ENCODE peak calls at places on chromosome 9, in six cellular contexts. J is astrocyte of the cerebellum, V is transverse colon, B is dorsolateral prefrontal cortex, O is HepG2, Z is stomach. C is an unnamed sample.

GRCh38 chr9:77846957-77847574 is 184.5 kb downstream of the GNAQ start:
- DNase-seq in B (no peak), O (no peak), Z (no peak), V (no peak), J (no peak), C (no peak)

GRCh38 chr9:133788819-133789733 is 50.9 kb upstream of the SARDH start:
- DNase-seq in B (peak), O (peak), V (peak), J (no peak), Z (peak), C (no peak)

GRCh38 chr9:14218253-14218652 is 95.7 kb downstream of the NFIB start:
- DNase-seq in B (no peak), O (no peak), J (no peak), Z (no peak), V (no peak), C (no peak)

GRCh38 chr9:7500521-7500920 is 299.1 kb downstream of the DMAC1 start:
- DNase-seq in J (no peak), O (no peak), Z (no peak), V (no peak), B (no peak), C (no peak)

GRCh38 chr9:31776471-31776870 is 608.0 kb upstream of the ACO1 start:
- DNase-seq in B (no peak), Z (peak), J (peak), V (no peak), O (no peak), C (peak)

GRCh38 chr9:133258061-133259015 is 16.7 kb downstream of the ABO start:
- DNase-seq in B (no peak), J (no peak), O (peak), V (no peak), Z (no peak), C (no peak)

GRCh38 chr9:104950838-104951237 is 22.9 kb upstream of the ABCA1 start:
- DNase-seq in O (no peak), B (no peak), Z (no peak), J (no peak), V (no peak), C (peak)

GRCh38 chr9:133335924-133336811 is at the start of gene SURF6:
- DNase-seq in V (peak), B (peak), O (peak), J (peak), Z (peak), C (peak)

GRCh38 chr9:6956796-6957355 is 199.1 kb downstream of the KDM4C start:
- DNase-seq in B (no peak), O (no peak), V (no peak), Z (no peak), J (no peak), C (no peak)

GRCh38 chr9:91100878-91101450 is 260.8 kb downstream of the AUH start:
- DNase-seq in V (peak), B (no peak), J (no peak), O (peak), Z (no peak), C (peak)

GRCh38 chr9:98222885-98223640 is 30.6 kb upstream of the CORO2A start:
- DNase-seq in B (no peak), J (peak), O (peak), V (no peak), Z (no peak), C (peak)

GRCh38 chr9:125629451-125629850 is 77.6 kb downstream of the MAPKAP1 start:
- DNase-seq in O (no peak), B (no peak), V (no peak), Z (no peak), J (no peak), C (no peak)

GRCh38 chr9:114203410-114204140 is 48.2 kb downstream of the COL27A1 start:
- DNase-seq in O (no peak), Z (no peak), V (no peak), B (no peak), J (no peak), C (peak)

GRCh38 chr9:115202181-115202580 is 84.2 kb upstream of the TNC start:
- DNase-seq in O (no peak), B (no peak), J (no peak), V (no peak), Z (no peak), C (peak)

GRCh38 chr9:134539613-134540012 is 102.0 kb upstream of the COL5A1 start:
- DNase-seq in J (no peak), O (no peak), V (no peak), Z (no peak), B (no peak), C (no peak)

GRCh38 chr9:75071530-75072122 is 16.3 kb downstream of the NMRK1 start:
- DNase-seq in O (no peak), Z (peak), V (peak), J (no peak), B (no peak), C (no peak)

GRCh38 chr9:114238919-114239879 is 83.7 kb upstream of the ORM1 start:
- DNase-seq in Z (no peak), V (no peak), O (peak), J (no peak), B (no peak), C (peak)

GRCh38 chr9:14994738-14995137 is 84.5 kb upstream of the FREM1 start:
- DNase-seq in V (no peak), O (no peak), Z (no peak), B (no peak), J (no peak), C (no peak)

GRCh38 chr9:13568851-13569618 is 289.5 kb upstream of the MPDZ start:
- DNase-seq in O (no peak), J (no peak), B (peak), V (no peak), Z (no peak), C (peak)

DNA sequence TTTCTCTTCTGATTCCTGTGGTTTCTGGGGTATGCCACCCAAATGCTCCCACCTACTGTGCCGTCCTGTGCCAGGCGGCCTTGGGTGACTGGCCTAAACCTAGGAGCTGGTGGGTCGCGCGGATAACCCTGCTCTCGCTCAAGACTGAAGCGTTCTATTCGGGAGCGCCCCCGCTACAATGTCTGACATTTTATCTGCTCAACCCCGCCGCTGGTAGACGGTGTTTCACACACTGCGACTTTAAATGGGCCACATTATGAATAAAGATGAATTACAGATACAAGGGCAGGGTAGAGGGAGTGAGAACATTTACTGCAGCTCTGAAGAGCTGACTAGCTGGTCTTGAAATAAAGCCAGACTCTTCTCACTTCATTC is 775 bp upstream of the PTCH1 start:
- DNase-seq in J (no peak), V (no peak), B (no peak), Z (no peak), O (no peak), C (no peak)
- H3K4me3 ChIP-seq in J (peak), V (peak), B (peak), Z (peak), O (no peak), C (peak)

DNA sequence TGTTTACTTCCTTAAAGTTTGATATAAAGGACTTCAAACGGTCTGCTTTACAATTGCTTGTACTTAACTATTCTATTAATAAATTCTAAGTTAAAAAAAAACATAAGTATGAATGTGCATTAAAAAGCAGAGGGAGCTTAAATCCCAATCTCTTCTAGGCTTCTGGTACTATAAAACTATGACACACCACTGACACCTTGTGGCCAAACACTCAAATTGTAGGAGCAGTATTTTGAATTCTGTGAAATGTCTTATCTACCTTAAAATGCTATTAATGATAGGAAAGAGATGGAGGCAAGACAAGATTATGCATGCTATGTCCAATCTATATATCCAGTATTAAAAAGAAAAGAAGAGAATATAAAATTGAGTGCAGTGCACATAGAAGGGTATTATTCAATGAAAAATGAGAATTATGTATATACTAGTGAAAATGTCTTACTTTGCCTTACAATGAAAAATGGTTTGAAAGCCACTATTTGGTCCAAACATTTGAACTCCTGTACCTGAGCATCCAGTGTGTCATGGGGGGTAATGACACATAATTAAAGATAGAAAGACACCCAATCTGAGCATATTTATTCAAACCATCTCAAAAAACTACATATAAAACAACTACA is 87.6 kb downstream of the ERP44 start:
- DNase-seq in O (peak), Z (no peak), J (peak), B (no peak), V (no peak), C (peak)
- TF ChIP-seq CTCF in O (peak), Z (peak), J (peak), B (peak), V (peak), C (peak)

DNA sequence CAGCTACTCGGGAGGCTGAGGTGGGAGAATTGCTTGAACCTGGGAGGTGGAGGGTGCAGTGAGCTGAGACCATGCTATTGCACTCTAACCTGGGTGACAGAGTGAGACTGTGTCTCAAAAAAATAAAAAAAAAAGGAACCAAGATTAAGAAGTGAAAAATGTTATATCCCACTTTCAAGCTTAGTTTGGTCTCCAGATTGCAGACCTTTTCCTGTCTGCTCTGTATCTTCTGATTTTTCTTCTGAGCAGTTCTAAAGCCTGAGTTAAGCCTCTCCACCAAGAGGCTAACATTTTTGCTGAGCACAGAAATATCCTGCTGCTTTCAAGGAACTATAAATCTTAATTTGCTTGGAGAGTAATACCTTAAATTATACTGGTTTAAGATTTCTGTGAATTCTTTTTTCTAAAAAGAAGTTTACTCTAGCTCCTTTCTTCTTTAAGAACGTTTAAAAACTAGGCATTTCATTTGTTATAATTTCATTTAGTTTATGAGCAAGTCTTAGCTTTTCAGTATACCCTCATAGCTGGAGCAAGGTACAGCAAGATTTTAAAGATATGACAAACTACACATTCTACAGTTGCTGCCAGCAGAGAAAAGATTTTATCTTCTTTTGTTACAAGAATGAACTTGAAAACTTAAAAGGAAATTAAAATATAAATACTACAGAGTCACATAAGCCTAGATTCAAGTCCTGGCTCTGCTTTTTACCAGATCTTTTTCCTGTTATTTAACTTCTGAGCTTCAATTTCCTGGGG is 55.0 kb downstream of the GARNL3 start:
- DNase-seq in V (no peak), J (no peak), Z (no peak), O (no peak), B (no peak), C (no peak)
- H3K4me3 ChIP-seq in V (no peak), J (no peak), Z (no peak), O (no peak), B (no peak), C (no peak)

DNA sequence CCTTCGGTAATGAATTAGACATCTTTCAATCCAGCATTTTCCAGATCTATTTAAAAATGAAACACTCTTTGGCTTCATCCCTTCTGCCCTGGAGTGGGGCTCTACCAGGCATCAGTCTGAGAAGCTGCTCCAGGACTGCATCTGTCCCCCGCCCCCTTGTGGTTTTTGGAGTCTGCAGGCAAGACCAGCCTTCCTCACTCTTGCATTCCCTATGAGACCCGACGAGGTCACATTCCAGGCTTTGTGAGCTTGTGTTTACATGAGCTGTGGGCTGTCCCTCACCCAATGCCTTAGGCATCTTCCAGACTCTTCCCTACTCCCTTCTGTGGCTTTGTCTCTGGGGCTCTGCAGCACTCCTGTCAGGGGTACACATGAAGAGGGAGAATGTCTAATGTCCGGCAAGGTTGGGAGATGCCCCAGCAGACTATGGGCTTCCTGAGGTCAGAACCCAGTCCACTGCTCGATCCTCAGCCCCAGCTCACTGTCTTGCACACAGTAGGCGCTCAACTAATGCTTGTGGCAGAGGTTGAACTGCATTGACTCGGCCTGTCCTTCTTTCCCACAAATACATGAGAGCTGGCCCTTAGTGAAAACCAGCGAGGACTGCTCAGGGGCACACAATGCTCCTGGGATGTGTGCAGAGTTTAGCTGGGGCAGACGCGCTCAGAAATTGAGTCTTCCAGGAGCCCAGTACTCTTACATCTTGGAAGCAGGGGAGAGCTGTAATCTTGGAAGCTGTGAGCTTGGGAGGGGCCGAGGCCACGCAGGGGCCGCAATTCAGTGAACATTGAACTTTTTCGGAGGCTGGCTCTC is 11.6 kb upstream of the GADD45G start:
- DNase-seq in O (peak), V (no peak), B (no peak), Z (no peak), J (no peak), C (no peak)
- TF ChIP-seq CTCF in O (peak), V (no peak), B (no peak), Z (no peak), J (no peak), C (no peak)

GRCh38 chr9:106915851-106916250 is 52.9 kb downstream of the ZNF462 start:
- DNase-seq in V (no peak), Z (no peak), O (no peak), J (no peak), B (no peak), C (no peak)
- H3K4me3 ChIP-seq in V (no peak), Z (no peak), O (no peak), J (no peak), B (no peak), C (no peak)

DNA sequence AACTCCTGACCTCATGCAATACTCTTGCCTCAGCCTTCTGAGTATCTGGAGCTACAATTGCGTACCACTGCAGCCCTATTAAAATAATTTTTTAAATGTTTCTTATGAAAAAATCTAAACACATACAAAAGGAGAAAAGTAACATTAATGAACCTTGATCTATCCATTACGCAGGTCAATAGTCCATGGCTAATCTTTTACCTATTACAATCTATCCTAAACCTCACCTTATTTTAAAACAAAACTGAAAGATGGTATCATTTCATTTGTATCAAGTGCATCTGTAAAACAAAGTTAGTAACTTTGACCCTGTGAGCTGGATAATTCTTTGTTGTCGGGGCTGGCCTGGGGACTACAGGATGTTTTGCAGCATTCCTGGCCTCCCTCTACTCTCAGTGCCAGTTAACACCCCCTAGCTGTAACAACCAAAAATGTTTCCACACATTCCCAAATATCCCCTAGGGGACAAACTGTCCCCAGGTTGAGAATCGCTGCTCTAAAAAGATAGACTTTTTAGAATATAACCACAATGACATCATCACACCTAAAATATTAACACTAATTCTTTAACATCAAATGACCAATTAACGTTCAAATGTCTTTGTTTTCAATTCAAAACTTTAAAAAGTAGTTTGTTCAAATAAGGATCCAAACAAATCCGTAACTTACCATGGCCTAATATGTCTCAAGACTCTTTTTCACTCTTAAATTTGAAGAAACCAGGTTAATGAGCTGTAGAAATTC is 54.8 kb downstream of the RNF38 start:
- DNase-seq in V (no peak), J (no peak), O (no peak), Z (no peak), B (no peak), C (no peak)
- TF ChIP-seq CTCF in V (no peak), J (peak), O (peak), Z (no peak), B (no peak), C (no peak)